ENCODE peak calls at places on chromosomes 7 and 10, in seven cellular contexts. K is neural progenitor cell, O is transverse colon, P is pancreas, B is neuronal stem cell, T is upper lobe of right lung, S is colonic mucosa. R is an unnamed sample.
A peak's percentile ranks its signal among the peaks of the same experiment; 100 is the strongest.

GRCh38 chr10:11330383-11331020 is 280.9 kb downstream of the USP6NL start:
- DNase-seq in K (no peak), O (no peak), P (no peak), B (no peak), T (no peak), S (no peak), R (no peak)

GRCh38 chr7:2715341-2716231 is 27.6 kb downstream of the AMZ1 start:
- DNase-seq in K (no peak), O (no peak), P (no peak), B (no peak), T (no peak), S (no peak), R (no peak)

GRCh38 chr7:95811846-95812445 is 39.6 kb downstream of the DYNC1I1 start:
- DNase-seq in K (no peak), O (no peak), P (no peak), B (no peak), T (no peak), S (no peak), R (no peak)

GRCh38 chr7:129522088-129522970 is 20.0 kb downstream of the SMKR1 start:
- DNase-seq in K (peak; percentile 55), O (no peak), P (no peak), B (no peak), T (no peak), S (no peak), R (no peak)

GRCh38 chr7:33923440-33924229 is 18.3 kb downstream of the BMPER start:
- DNase-seq in K (no peak), O (no peak), P (no peak), B (no peak), T (no peak), S (no peak), R (no peak)

GRCh38 chr7:50357346-50357745 is 52.8 kb downstream of the IKZF1 start:
- DNase-seq in K (no peak), O (no peak), P (no peak), B (no peak), T (no peak), S (no peak), R (no peak)

GRCh38 chr7:45157286-45157652 is 322 bp upstream of the RAMP3 start:
- DNase-seq in K (no peak), O (no peak), P (no peak), B (no peak), T (no peak), S (no peak), R (no peak)

GRCh38 chr10:5297466-5297865 is 67.3 kb upstream of the UCN3 start:
- DNase-seq in K (no peak), O (no peak), P (no peak), B (no peak), T (peak; percentile 76), S (no peak), R (no peak)

GRCh38 chr10:13234172-13234571 is at the start of gene UCMA:
- DNase-seq in K (no peak), O (no peak), P (no peak), B (no peak), T (peak; percentile 43), S (no peak), R (no peak)

GRCh38 chr10:3756360-3756740 is 28.7 kb downstream of the KLF6 start:
- DNase-seq in K (no peak), O (no peak), P (no peak), B (no peak), T (no peak), S (no peak), R (no peak)

GRCh38 chr7:11786186-11786585 is 45.8 kb downstream of the THSD7A start:
- DNase-seq in K (peak; percentile 3), O (no peak), P (no peak), B (no peak), T (no peak), S (no peak), R (no peak)

GRCh38 chr10:84696610-84697009 is 368.2 kb downstream of the CCSER2 start:
- DNase-seq in K (no peak), O (no peak), P (no peak), B (no peak), T (no peak), S (no peak), R (no peak)

DNA sequence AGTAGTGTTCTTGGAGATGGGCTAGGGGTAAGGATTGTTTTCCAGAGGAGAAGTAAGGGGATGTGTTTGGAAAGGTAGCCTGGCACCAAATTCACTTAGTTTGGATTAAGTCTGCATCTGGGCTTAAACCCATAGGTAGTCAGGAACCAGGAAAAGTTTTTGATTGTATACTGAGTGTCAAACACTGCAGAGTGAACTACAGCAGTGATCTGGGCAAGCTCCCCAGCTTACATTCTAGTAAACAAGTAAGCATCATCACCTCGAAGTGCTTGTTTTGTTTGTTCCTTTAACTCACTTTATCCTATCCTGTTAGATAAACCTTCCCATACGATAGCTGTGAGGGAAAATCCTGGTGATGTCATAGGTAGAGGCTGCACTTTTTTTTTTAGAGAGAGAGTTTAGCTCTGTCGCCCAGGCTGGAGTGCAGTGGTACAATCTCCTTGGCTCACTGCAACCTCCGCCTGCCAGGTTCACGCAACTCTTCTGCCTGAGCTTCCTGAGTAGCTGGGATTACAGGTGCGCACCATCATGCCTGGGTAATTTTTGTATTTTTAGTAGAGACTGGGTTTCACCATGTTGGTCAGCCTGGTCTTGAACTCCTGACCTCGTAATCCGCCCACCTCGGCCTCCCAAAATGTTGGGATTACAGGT is 2.4 kb downstream of the RPS24 start:
- DNase-seq in K (no peak), O (no peak), P (no peak), B (no peak), T (no peak), S (no peak), R (no peak)
- H3K4me1 ChIP-seq in K (peaks cover 44% of the 10 kb centered on the region), O (peaks cover 33% of the 10 kb centered on the region), P (peaks cover 41% of the 10 kb centered on the region), B (peaks cover 3% of the 10 kb centered on the region), T (peaks cover 51% of the 10 kb centered on the region), S (no peaks in the 10 kb centered on the region), R (peaks cover 15% of the 10 kb centered on the region)

GRCh38 chr7:27159278-27160146 is 3.0 kb upstream of the HOXA7 start:
- DNase-seq in K (no peak), O (peak; percentile 19), P (peak; percentile 23), B (no peak), T (no peak), S (no peak), R (no peak)
- H3K27ac ChIP-seq in K (no peak overlapping the region), O (peak overlapping the region; percentile 95), P (no peak overlapping the region), B (no peak overlapping the region), T (no peak overlapping the region), S (peak overlapping the region; percentile 94), R (no peak overlapping the region)

GRCh38 chr7:9900339-9900738 is 1073.3 kb upstream of the PHF14 start:
- DNase-seq in K (no peak), O (no peak), P (no peak), B (no peak), T (no peak), S (no peak), R (no peak)
- H3K4me1 ChIP-seq in K (no peaks in the 10 kb centered on the region), O (no peaks in the 10 kb centered on the region), P (no peaks in the 10 kb centered on the region), B (no peaks in the 10 kb centered on the region), T (no peaks in the 10 kb centered on the region), S (no peaks in the 10 kb centered on the region), R (no peaks in the 10 kb centered on the region)

DNA sequence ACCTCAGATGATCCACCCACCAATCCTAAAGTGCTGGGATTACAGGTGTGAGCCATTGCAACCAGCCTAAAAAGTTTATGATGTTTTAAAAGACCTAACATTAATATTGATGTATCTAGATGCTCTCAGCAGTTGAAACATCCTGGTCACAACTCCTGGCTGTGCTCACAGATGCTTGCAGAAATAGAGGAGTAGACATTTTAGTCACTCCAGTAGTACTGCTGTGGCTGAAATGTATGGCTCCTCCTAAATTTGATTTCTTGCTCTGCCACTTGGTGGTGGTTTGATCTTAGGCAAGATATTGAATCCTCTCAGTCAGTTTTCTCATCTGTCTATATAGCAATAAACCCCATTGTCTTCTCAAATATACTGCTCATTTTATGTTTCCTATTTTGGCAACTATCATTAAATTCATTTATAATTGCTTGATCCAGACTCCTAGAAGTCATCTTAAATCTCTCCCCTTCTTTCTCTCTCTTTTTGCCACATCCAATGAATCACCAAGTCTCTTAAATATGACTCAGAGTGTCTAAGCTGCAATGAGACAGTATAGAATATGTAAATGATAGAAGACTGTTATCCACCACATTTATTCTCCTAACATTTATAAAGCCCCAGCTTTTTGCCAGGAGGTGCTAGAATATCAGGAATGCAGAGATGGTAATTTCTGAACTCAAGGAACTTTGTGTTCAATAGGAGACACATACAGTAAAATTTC is 78.1 kb upstream of the NRBF2 start:
- DNase-seq in K (no peak), O (no peak), P (no peak), B (no peak), T (no peak), S (no peak), R (no peak)
- H3K27ac ChIP-seq in K (no peak overlapping the region), O (no peak overlapping the region), P (no peak overlapping the region), B (no peak overlapping the region), T (no peak overlapping the region), S (no peak overlapping the region), R (no peak overlapping the region)

GRCh38 chr10:33217854-33218253 is 116.6 kb downstream of the NRP1 start:
- DNase-seq in K (no peak), O (no peak), P (no peak), B (no peak), T (no peak), S (no peak), R (no peak)
- H3K4me1 ChIP-seq in K (no peaks in the 10 kb centered on the region), O (peaks cover 4% of the 10 kb centered on the region), P (no peaks in the 10 kb centered on the region), B (no peaks in the 10 kb centered on the region), T (peaks cover 10% of the 10 kb centered on the region), S (peaks cover 5% of the 10 kb centered on the region), R (no peaks in the 10 kb centered on the region)

GRCh38 chr7:98105942-98106544 is 619 bp upstream of the LMTK2 start:
- DNase-seq in K (peak; percentile 28), O (peak; percentile 64), P (no peak), B (no peak), T (no peak), S (peak; percentile 44), R (no peak)

GRCh38 chr7:98097042-98097645 is 9.5 kb upstream of the LMTK2 start:
- DNase-seq in K (no peak), O (no peak), P (no peak), B (no peak), T (no peak), S (no peak), R (no peak)

GRCh38 chr7:98102170-98102569 is 4.5 kb upstream of the LMTK2 start:
- DNase-seq in K (no peak), O (no peak), P (no peak), B (no peak), T (no peak), S (no peak), R (no peak)

DNA sequence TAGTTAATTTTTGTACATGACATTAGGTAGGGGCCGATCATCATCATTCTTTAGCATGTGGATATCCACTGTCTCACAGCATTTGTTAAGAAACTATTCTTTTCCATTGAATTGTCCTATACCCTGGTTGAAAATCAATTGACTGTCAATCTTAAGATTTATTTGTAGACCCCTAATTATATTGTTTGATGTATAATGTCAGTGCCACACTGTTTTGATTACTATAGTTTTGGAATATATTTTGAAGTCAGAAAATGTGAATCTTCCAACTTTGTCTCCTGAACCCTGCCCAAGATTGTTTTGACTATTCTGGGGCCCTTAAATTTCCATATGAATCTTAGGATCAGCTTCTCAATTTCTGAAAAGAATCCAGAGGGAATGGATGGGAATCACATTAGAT is 6.6 kb upstream of the LMTK2 start:
- DNase-seq in K (no peak), O (no peak), P (no peak), B (no peak), T (no peak), S (no peak), R (no peak)
- H3K27ac ChIP-seq in K (no peak overlapping the region), O (no peak overlapping the region), P (no peak overlapping the region), B (no peak overlapping the region), T (no peak overlapping the region), S (no peak overlapping the region), R (no peak overlapping the region)

R was measured in testis.